ENCODE peak calls at places on chromosomes 7 and 10, in ten cellular contexts. J, R, I, Z, L, X, B, E, W and Q are unnamed samples.

GRCh38 chr10:109958059-109958458 is 34.7 kb upstream of the XPNPEP1 start:
- DNase-seq in R (no peak), J (no peak), B (no peak), X (no peak), Z (peak), I (no peak), W (no peak), L (no peak), E (no peak), Q (no peak)

GRCh38 chr7:78345293-78345692 is 546.7 kb downstream of the PHTF2 start:
- DNase-seq in R (no peak), Z (no peak), B (no peak), I (no peak), X (no peak), J (no peak), E (no peak), L (no peak), W (peak), Q (no peak)

GRCh38 chr10:3467052-3467906 is 294.7 kb upstream of the PITRM1 start:
- DNase-seq in Z (no peak), J (peak), X (peak), B (peak), E (no peak), L (no peak), I (no peak), W (no peak), R (peak), Q (peak)

GRCh38 chr7:85593355-85593754 is 406.5 kb upstream of the SEMA3D start:
- DNase-seq in I (no peak), R (no peak), X (no peak), Z (no peak), B (no peak), W (no peak), J (no peak), E (no peak), L (no peak), Q (no peak)

GRCh38 chr7:21076054-21076453 is 289.4 kb upstream of the SP8 start:
- DNase-seq in I (no peak), J (no peak), Z (peak), L (no peak), E (no peak), R (peak), B (no peak), X (no peak), W (no peak), Q (peak)

GRCh38 chr10:108862691-108863350 is 1060.5 kb downstream of the XPNPEP1 start:
- DNase-seq in R (no peak), L (no peak), Z (no peak), B (peak), J (peak), E (no peak), I (no peak), X (no peak), W (no peak), Q (peak)

GRCh38 chr7:30168800-30169584 is 34.2 kb downstream of the MTURN start:
- DNase-seq in X (peak), E (no peak), W (peak), B (peak), R (no peak), I (no peak), Z (no peak), J (peak), L (no peak), Q (no peak)

GRCh38 chr10:61749271-61749670 is 86.5 kb downstream of the CABCOCO1 start:
- DNase-seq in W (no peak), J (no peak), X (no peak), R (no peak), B (no peak), Z (no peak), E (no peak), L (no peak), I (no peak), Q (no peak)

GRCh38 chr10:12656518-12657142 is 307.3 kb downstream of the CAMK1D start:
- DNase-seq in B (peak), R (peak), Z (peak), E (peak), J (peak), I (no peak), W (no peak), L (no peak), X (peak), Q (peak)

GRCh38 chr7:88344956-88345832 is 38.5 kb upstream of the STEAP4 start:
- DNase-seq in J (peak), W (peak), R (no peak), X (no peak), E (no peak), Z (peak), L (no peak), B (peak), I (no peak), Q (peak)

GRCh38 chr10:113959383-113959760 is 84.3 kb upstream of the ADRB1 start:
- DNase-seq in X (no peak), I (no peak), Z (peak), J (no peak), B (no peak), R (peak), E (no peak), L (no peak), W (no peak), Q (peak)

GRCh38 chr10:98331888-98332287 is 63.9 kb upstream of the LOXL4 start:
- DNase-seq in I (no peak), J (peak), W (no peak), L (no peak), B (peak), X (no peak), Z (peak), E (no peak), R (no peak), Q (no peak)

GRCh38 chr10:133318494-133319127 is 9.9 kb downstream of the ZNF511 start:
- DNase-seq in I (no peak), J (peak), W (peak), X (no peak), L (peak), Z (peak), R (peak), E (peak), B (peak), Q (peak)

GRCh38 chr7:154859747-154860620 is 142.9 kb downstream of the PAXIP1 start:
- DNase-seq in R (no peak), W (no peak), E (no peak), X (no peak), I (no peak), B (no peak), J (no peak), L (no peak), Z (no peak), Q (no peak)

GRCh38 chr10:49318751-49319150 is 19.8 kb downstream of the C10orf71 start:
- DNase-seq in I (no peak), R (no peak), W (no peak), E (no peak), Z (no peak), B (no peak), J (no peak), L (no peak), X (no peak), Q (no peak)

GRCh38 chr10:69731184-69731583 is 70.5 kb upstream of the COL13A1 start:
- DNase-seq in R (peak), X (no peak), W (no peak), I (no peak), J (no peak), B (peak), Z (peak), L (no peak), E (no peak), Q (no peak)

GRCh38 chr10:90674461-90674860 is 183.4 kb downstream of the HTR7 start:
- DNase-seq in W (no peak), X (no peak), R (no peak), B (peak), Z (no peak), J (no peak), I (no peak), L (no peak), E (no peak), Q (no peak)

GRCh38 chr7:74023037-74023436 is 4.9 kb upstream of the ELN start:
- DNase-seq in I (no peak), J (peak), Z (peak), E (no peak), X (no peak), W (no peak), B (peak), R (no peak), L (no peak), Q (peak)

GRCh38 chr7:111835066-111835465 is 272.8 kb upstream of the IMMP2L start:
- DNase-seq in L (no peak), Z (peak), I (no peak), J (peak), W (no peak), E (no peak), B (peak), R (no peak), X (peak), Q (no peak)

GRCh38 chr10:15351099-15351820 is 19.8 kb downstream of the FAM171A1 start:
- DNase-seq in B (no peak), R (no peak), X (no peak), L (no peak), W (no peak), I (no peak), J (no peak), Z (no peak), E (no peak), Q (no peak)

GRCh38 chr7:5494683-5495561 is 71.3 kb upstream of the TNRC18 start:
- DNase-seq in R (peak), Z (peak), I (no peak), B (peak), E (peak), L (peak), J (peak), X (peak), W (peak), Q (peak)